ENCODE peak calls at places on chromosomes 7 and 10, in five cellular contexts. A, X, Q, L and H are unnamed samples.

GRCh38 chr10:21364196-21365114 is 161.0 kb downstream of the SKIDA1 start:
- DNase-seq in A (no peak), X (no peak), Q (peak), L (peak), H (no peak)

GRCh38 chr10:124993728-124994451 is 52.0 kb downstream of the ZRANB1 start:
- DNase-seq in A (no peak), X (no peak), Q (no peak), L (no peak), H (no peak)

GRCh38 chr7:43522406-43523156 is 60.3 kb upstream of the STK17A start:
- DNase-seq in A (no peak), X (no peak), Q (no peak), L (no peak), H (no peak)

GRCh38 chr7:144547888-144548287 is 144.4 kb upstream of the NOBOX start:
- DNase-seq in A (no peak), X (no peak), Q (no peak), L (no peak), H (no peak)

GRCh38 chr10:43355749-43356371 is 15.6 kb upstream of the FXYD4 start:
- DNase-seq in A (no peak), X (no peak), Q (no peak), L (no peak), H (no peak)

GRCh38 chr7:22694597-22695207 is 32.3 kb upstream of the IL6 start:
- DNase-seq in A (no peak), X (no peak), Q (no peak), L (no peak), H (peak)

GRCh38 chr10:126518186-126519080 is 130.2 kb upstream of the ADAM12 start:
- DNase-seq in A (no peak), X (no peak), Q (no peak), L (no peak), H (no peak)

GRCh38 chr7:86920154-86920553 is 139.3 kb downstream of the ELAPOR2 start:
- DNase-seq in A (no peak), X (no peak), Q (no peak), L (no peak), H (no peak)

GRCh38 chr7:150732786-150733733 is 4.2 kb upstream of the GIMAP5 start:
- DNase-seq in A (no peak), X (no peak), Q (no peak), L (no peak), H (no peak)

GRCh38 chr10:31582365-31583052 is 263.5 kb downstream of the ZEB1 start:
- DNase-seq in A (no peak), X (no peak), Q (no peak), L (peak), H (no peak)

GRCh38 chr7:106064836-106065559 is 47.1 kb downstream of the SYPL1 start:
- DNase-seq in A (no peak), X (peak), Q (peak), L (peak), H (no peak)

GRCh38 chr10:35613597-35614226 is 8.6 kb downstream of the GJD4 start:
- DNase-seq in A (no peak), X (no peak), Q (no peak), L (no peak), H (no peak)

GRCh38 chr10:42990721-42991441 is 86.0 kb upstream of the RET start:
- DNase-seq in A (no peak), X (no peak), Q (no peak), L (peak), H (no peak)

GRCh38 chr10:32955299-32955772 is 2.7 kb downstream of the ITGB1 start:
- DNase-seq in A (no peak), X (no peak), Q (no peak), L (no peak), H (no peak)

GRCh38 chr10:22652988-22653431 is 61.4 kb downstream of the PIP4K2A start:
- DNase-seq in A (no peak), X (no peak), Q (no peak), L (no peak), H (no peak)

GRCh38 chr7:74183653-74184450 is 9.7 kb downstream of the EIF4H start:
- DNase-seq in A (no peak), X (no peak), Q (no peak), L (no peak), H (peak)

GRCh38 chr7:27082171-27082570 is 13.6 kb downstream of the HOXA1 start:
- DNase-seq in A (no peak), X (no peak), Q (no peak), L (no peak), H (no peak)

GRCh38 chr7:71829499-71829898 is 582.6 kb downstream of the CALN1 start:
- DNase-seq in A (no peak), X (no peak), Q (no peak), L (no peak), H (no peak)

GRCh38 chr7:24981544-24981951 is 1.6 kb upstream of the OSBPL3 start:
- DNase-seq in A (peak), X (no peak), Q (no peak), L (peak), H (peak)

GRCh38 chr10:86345296-86346168 is 21.1 kb downstream of the GRID1 start:
- DNase-seq in A (no peak), X (no peak), Q (no peak), L (no peak), H (no peak)

GRCh38 chr10:84371944-84372343 is 43.6 kb downstream of the CCSER2 start:
- DNase-seq in A (no peak), X (no peak), Q (no peak), L (no peak), H (no peak)

GRCh38 chr7:45342236-45342635 is 184.6 kb downstream of the RAMP3 start:
- DNase-seq in A (no peak), X (no peak), Q (no peak), L (no peak), H (no peak)

GRCh38 chr7:128827248-128827958 is 2.8 kb upstream of the FLNC start:
- DNase-seq in A (peak), X (no peak), Q (no peak), L (peak), H (no peak)

GRCh38 chr10:7773845-7774801 is 13.7 kb downstream of the KIN start:
- DNase-seq in A (no peak), X (peak), Q (no peak), L (peak), H (no peak)

GRCh38 chr7:99707096-99707495 is 27.3 kb upstream of the CYP3A5 start:
- DNase-seq in A (no peak), X (no peak), Q (no peak), L (no peak), H (no peak)

GRCh38 chr7:148014473-148014872 is 576.1 kb upstream of the C7orf33 start:
- DNase-seq in A (no peak), X (no peak), Q (no peak), L (no peak), H (no peak)

GRCh38 chr7:102471791-102472125 is 7.0 kb downstream of the POLR2J start:
- DNase-seq in A (peak), X (no peak), Q (no peak), L (no peak), H (no peak)

GRCh38 chr7:73941836-73942551 is 81.0 kb downstream of the TMEM270 start:
- DNase-seq in A (no peak), X (no peak), Q (no peak), L (no peak), H (no peak)

GRCh38 chr10:44723654-44724053 is 187.5 kb upstream of the TMEM72 start:
- DNase-seq in A (no peak), X (no peak), Q (no peak), L (peak), H (no peak)

GRCh38 chr7:81857385-81857784 is 87.5 kb upstream of the HGF start:
- DNase-seq in A (no peak), X (no peak), Q (no peak), L (no peak), H (no peak)

GRCh38 chr10:1190052-1190395 is 133.8 kb downstream of the WDR37 start:
- DNase-seq in A (no peak), X (no peak), Q (no peak), L (no peak), H (no peak)

GRCh38 chr7:123784263-123784662 is 35.5 kb upstream of the WASL start:
- DNase-seq in A (no peak), X (no peak), Q (no peak), L (no peak), H (no peak)

GRCh38 chr7:50206521-50207250 is 97.8 kb upstream of the IKZF1 start:
- DNase-seq in A (peak), X (no peak), Q (no peak), L (no peak), H (no peak)

GRCh38 chr7:37337522-37337921 is 111.1 kb downstream of the ELMO1 start:
- DNase-seq in A (no peak), X (no peak), Q (no peak), L (no peak), H (peak)
- H3K4me3 ChIP-seq in A (no peak), X (no peak), Q (no peak), L (no peak), H (no peak)

GRCh38 chr10:15088428-15089261 is at the start of gene ACBD7:
- DNase-seq in A (peak), X (peak), Q (peak), L (peak), H (peak)

GRCh38 chr10:15083674-15084501 is 4.7 kb downstream of the ACBD7 start:
- DNase-seq in A (no peak), X (no peak), Q (no peak), L (no peak), H (no peak)

GRCh38 chr10:15084502-15084922 is 4.1 kb downstream of the ACBD7 start:
- DNase-seq in A (no peak), X (peak), Q (peak), L (peak), H (peak)
- TF ChIP-seq CTCF in A (no peak), X (no peak), Q (peak), L (peak), H (no peak)

GRCh38 chr10:17233534-17233933 is 5.5 kb downstream of the VIM start:
- DNase-seq in A (no peak), X (no peak), Q (no peak), L (no peak), H (no peak)
- H3K4me3 ChIP-seq in A (no peak), X (no peak), Q (peak), L (peak), H (no peak)

GRCh38 chr10:71303569-71303907 is 15.5 kb upstream of the SLC29A3 start:
- DNase-seq in A (no peak), X (no peak), Q (no peak), L (no peak), H (no peak)
- TF ChIP-seq CTCF in A (no peak), X (no peak), Q (no peak), L (no peak), H (no peak)